ENCODE peak calls at places on chromosomes 2 and 18, in eight cellular contexts. I is CD4-positive, alpha-beta T cell; W is endodermal cell; F is small intestine; K is tibial artery; O is WERI-Rb-1; G is fibroblast of lung; L is CD4-positive, alpha-beta memory T cell. M is an unnamed sample.

GRCh38 chr2:56077352-56077915 is 106.4 kb upstream of the CCDC85A start:
- DNase-seq in I (no peak), W (peak), F (no peak), K (no peak), O (peak), G (no peak), L (no peak), M (no peak)

GRCh38 chr2:213065583-213066444 is 85.6 kb downstream of the IKZF2 start:
- DNase-seq in I (no peak), W (peak), F (peak), K (no peak), O (peak), G (peak), L (no peak), M (no peak)

GRCh38 chr2:71277536-71278103 is 50.7 kb upstream of the PAIP2B start:
- DNase-seq in I (no peak), W (peak), F (peak), K (no peak), O (peak), G (no peak), L (no peak), M (peak)

GRCh38 chr2:109069430-109070194 is 59.4 kb upstream of the SH3RF3 start:
- DNase-seq in I (no peak), W (peak), F (peak), K (no peak), O (peak), G (no peak), L (no peak), M (no peak)

GRCh38 chr2:132757676-132758075 is 87.7 kb upstream of the LYPD1 start:
- DNase-seq in I (no peak), W (no peak), F (no peak), K (no peak), O (no peak), G (peak), L (no peak), M (no peak)

GRCh38 chr18:53745228-53745967 is 479.1 kb downstream of the MBD2 start:
- DNase-seq in I (no peak), W (no peak), F (no peak), K (no peak), O (no peak), G (no peak), L (no peak), M (no peak)

GRCh38 chr2:36889782-36890181 is 76.6 kb downstream of the STRN start:
- DNase-seq in I (no peak), W (no peak), F (peak), K (no peak), O (no peak), G (peak), L (no peak), M (no peak)

GRCh38 chr2:203646266-203646864 is 60.1 kb upstream of the CD28 start:
- DNase-seq in I (no peak), W (peak), F (no peak), K (no peak), O (no peak), G (no peak), L (no peak), M (no peak)

GRCh38 chr2:62409442-62409841 is 96.6 kb downstream of the TMEM17 start:
- DNase-seq in I (no peak), W (no peak), F (no peak), K (no peak), O (no peak), G (no peak), L (no peak), M (no peak)

GRCh38 chr2:16391986-16392385 is 273.6 kb downstream of the CYRIA start:
- DNase-seq in I (no peak), W (no peak), F (no peak), K (no peak), O (no peak), G (no peak), L (no peak), M (no peak)

GRCh38 chr2:128663371-128664050 is 344.8 kb upstream of the HS6ST1 start:
- DNase-seq in I (no peak), W (no peak), F (no peak), K (no peak), O (no peak), G (no peak), L (no peak), M (no peak)

GRCh38 chr2:240989451-240990265 is 8.8 kb upstream of the SNED1 start:
- DNase-seq in I (no peak), W (peak), F (peak), K (peak), O (peak), G (peak), L (no peak), M (no peak)

GRCh38 chr2:240987588-240987987 is 10.8 kb upstream of the SNED1 start:
- DNase-seq in I (no peak), W (no peak), F (no peak), K (peak), O (no peak), G (no peak), L (no peak), M (no peak)

GRCh38 chr2:240988571-240989271 is 9.7 kb upstream of the SNED1 start:
- DNase-seq in I (no peak), W (no peak), F (no peak), K (peak), O (no peak), G (no peak), L (no peak), M (no peak)

GRCh38 chr2:240986787-240987411 is 11.5 kb upstream of the SNED1 start:
- DNase-seq in I (no peak), W (no peak), F (no peak), K (peak), O (no peak), G (peak), L (no peak), M (no peak)

GRCh38 chr2:240988146-240988545 is 10.3 kb upstream of the SNED1 start:
- DNase-seq in I (no peak), W (no peak), F (no peak), K (peak), O (no peak), G (peak), L (no peak), M (no peak)
- H3K27ac ChIP-seq in I (no peak), W (no peak), F (no peak), K (peak), O (no peak), G (no peak), L (no peak), M (peak)

GRCh38 chr2:34901739-34902138 is 1302.6 kb upstream of the FAM98A start:
- DNase-seq in I (no peak), W (no peak), F (no peak), K (no peak), O (no peak), G (no peak), L (no peak), M (no peak)
- H3K27ac ChIP-seq in I (no peak), W (no peak), F (no peak), K (no peak), O (no peak), G (no peak), L (no peak), M (no peak)

DNA sequence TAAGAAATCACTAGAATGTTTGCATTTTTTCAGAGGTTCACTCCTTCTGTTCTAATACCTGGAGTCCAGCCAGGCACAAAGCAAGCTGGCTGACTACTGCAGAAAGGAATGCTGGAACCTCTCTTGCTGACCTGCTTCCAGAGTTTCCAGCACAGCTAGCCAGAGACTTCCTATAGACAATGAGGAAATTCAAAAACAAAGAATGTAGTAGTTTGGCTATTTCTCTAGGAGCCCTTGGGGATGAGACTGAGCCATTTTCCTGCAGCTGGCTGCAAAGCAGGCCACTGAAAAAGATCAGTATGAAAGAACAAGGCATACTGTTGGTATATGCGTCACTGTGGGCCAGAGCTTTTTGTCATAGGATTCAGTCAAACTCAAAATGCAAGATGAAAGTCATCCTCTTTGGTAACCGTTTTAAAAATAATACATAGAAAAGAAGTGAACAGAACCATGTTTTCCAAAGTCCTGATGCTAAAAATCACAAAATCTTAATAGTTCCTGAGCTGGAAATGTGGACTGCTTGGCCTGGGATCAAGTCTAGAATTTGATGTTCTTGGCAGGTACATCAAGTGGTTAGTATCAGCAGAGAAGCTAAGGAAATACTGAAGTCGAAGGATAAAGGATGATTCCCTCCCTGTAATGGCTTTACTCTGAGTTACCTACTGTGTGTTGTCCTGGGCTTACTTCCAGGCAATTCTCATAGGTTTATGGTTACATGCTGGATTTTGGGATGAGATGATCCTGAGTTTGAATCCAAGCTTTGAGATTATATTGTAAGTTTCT is 9.0 kb upstream of the DSEL start:
- DNase-seq in I (no peak), W (peak), F (no peak), K (peak), O (no peak), G (peak), L (no peak), M (no peak)
- H3K27ac ChIP-seq in I (no peak), W (no peak), F (no peak), K (peak), O (no peak), G (peak), L (no peak), M (peak)

DNA sequence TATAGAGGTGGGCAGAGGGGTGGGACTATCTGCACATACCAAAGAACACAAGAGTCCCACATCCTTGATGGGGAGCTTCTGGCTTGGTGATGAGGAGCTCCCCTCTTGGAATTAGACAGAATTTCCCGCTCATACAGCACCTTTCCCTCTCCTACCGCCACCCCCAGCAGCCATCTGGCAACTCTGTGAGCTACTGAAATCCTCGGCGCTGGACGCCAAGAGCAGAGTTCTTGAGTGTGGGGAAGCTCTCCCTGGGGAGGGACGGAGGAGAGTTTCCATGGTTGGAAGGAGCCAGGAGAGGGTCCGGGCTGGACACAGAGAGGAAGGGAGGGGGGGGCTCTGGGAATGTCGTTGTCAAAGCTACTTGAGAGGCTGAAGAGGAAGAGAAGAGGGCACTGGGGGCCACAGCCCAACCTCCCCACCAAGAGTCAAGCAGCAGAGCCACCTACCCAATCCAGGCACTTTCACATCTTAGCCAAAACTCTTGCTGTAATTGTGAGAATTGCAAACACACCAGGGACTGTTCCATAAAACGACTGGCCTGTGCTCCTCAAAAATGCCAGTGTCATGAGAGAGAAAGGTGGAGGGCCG is 89.4 kb upstream of the MCFD2 start:
- DNase-seq in I (no peak), W (no peak), F (no peak), K (no peak), O (peak), G (no peak), L (no peak), M (no peak)
- H3K27ac ChIP-seq in I (no peak), W (no peak), F (no peak), K (peak), O (peak), G (no peak), L (no peak), M (peak)

DNA sequence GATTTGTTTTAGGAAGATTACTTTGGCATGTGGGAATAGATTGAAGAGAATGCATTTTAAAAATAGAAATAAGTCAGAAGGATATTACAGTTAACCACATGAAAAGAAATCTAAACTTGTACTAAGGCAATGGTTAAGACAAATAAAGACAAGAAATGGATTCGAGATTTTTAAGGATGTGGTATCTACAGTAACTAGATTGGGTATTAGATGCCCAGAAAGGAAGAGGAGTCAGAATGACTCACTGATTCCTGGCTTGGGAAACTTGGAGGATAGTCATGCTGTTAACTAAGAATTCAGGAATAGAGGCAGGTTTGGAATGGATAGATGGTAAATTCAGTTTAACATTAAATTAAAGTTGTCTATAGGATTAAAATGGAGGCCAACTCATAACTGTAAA is 55.9 kb downstream of the METTL4 start:
- DNase-seq in I (no peak), W (no peak), F (no peak), K (no peak), O (no peak), G (peak), L (peak), M (no peak)
- H3K27ac ChIP-seq in I (no peak), W (no peak), F (no peak), K (no peak), O (no peak), G (peak), L (no peak), M (no peak)

GRCh38 chr2:237773826-237774225 is 24.8 kb upstream of the RBM44 start:
- DNase-seq in I (no peak), W (no peak), F (no peak), K (no peak), O (no peak), G (no peak), L (no peak), M (no peak)

GRCh38 chr2:237772513-237772912 is 26.1 kb upstream of the RBM44 start:
- DNase-seq in I (no peak), W (no peak), F (no peak), K (no peak), O (no peak), G (no peak), L (no peak), M (no peak)

GRCh38 chr2:237779521-237779920 is 19.1 kb upstream of the RBM44 start:
- DNase-seq in I (no peak), W (no peak), F (no peak), K (no peak), O (no peak), G (no peak), L (no peak), M (no peak)

DNA sequence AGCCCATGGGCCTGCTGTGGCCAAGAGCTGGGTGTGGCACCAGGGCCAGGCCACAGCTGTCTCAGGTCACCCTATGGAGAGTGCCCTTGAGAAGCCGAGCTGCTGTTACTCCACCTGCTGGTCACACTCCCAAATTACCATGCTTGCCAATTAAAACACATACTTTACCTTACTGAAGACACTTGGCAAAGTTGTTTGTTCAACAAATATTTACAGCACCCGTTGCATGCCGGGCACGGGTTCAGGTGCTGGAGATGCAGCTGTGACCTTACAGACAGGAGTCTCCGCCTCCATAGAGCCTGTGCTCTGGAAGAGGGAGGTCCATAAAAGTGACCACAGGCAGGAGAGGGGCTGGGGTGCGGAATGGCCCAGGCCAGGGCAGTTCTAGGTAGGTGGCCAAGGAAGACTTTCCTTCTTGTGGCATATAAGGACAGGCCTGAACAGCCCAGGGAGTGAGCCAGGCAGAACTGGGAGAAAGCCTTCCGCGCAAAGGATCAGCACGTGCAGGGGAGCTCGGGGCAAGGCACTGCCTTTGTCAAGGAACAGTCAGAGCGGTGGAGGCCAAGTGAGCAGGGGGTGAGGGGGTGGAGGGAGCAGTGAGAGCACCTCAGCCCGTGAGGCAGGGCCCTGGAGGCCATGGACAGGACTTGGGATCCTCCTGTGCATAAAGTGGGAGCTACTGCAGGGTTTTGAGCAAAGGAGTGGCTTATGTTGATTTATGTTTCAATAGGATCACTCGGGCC is 23.6 kb upstream of the RBM44 start:
- DNase-seq in I (peak), W (peak), F (peak), K (no peak), O (peak), G (peak), L (no peak), M (no peak)
- H3K27ac ChIP-seq in I (no peak), W (no peak), F (no peak), K (no peak), O (no peak), G (no peak), L (no peak), M (no peak)